ENCODE peak calls at places on chromosomes 3 and 15, in ten cellular contexts. W is breast epithelium, X is left ventricle myocardium inferior, B is K562, E is foreskin fibroblast, J is AG10803, Q is psoas muscle, O is prostate gland, N is colonic mucosa, L is PC-3. C is an unnamed sample.

GRCh38 chr3:194137314-194138097 is 1.6 kb downstream of the HES1 start:
- DNase-seq in B (peak; percentile 69), Q (peak; percentile 89), E (no peak), O (peak; percentile 62), L (peak; percentile 72), X (peak; percentile 63), N (peak; percentile 75), W (peak; percentile 58), J (peak; percentile 57), C (peak; percentile 61)

GRCh38 chr15:77420610-77421369 is at the start of gene HMG20A:
- DNase-seq in X (peak; percentile 51), Q (peak; percentile 81), B (peak; percentile 65), N (peak; percentile 79), O (peak; percentile 31), L (peak; percentile 70), W (peak; percentile 36), E (peak; percentile 69), J (peak; percentile 88), C (peak; percentile 96)

GRCh38 chr15:49645937-49646336 is 25.1 kb downstream of the DTWD1 start:
- DNase-seq in W (peak; percentile 30), O (peak; percentile 31), J (peak; percentile 74), N (peak; percentile 20), X (no peak), L (peak; percentile 52), Q (peak; percentile 42), B (no peak), E (peak; percentile 57), C (peak; percentile 77)

GRCh38 chr3:171378586-171378985 is 81.6 kb downstream of the TNIK start:
- DNase-seq in J (no peak), E (no peak), W (no peak), L (no peak), Q (no peak), X (no peak), B (no peak), N (no peak), O (no peak), C (no peak)

GRCh38 chr15:72614810-72615532 is 39.5 kb upstream of the GOLGA6B start:
- DNase-seq in L (no peak), N (no peak), O (no peak), J (no peak), B (no peak), X (no peak), E (no peak), W (no peak), Q (no peak), C (no peak)

GRCh38 chr3:58631742-58632141 is 34.8 kb downstream of the FAM3D start:
- DNase-seq in X (no peak), B (no peak), N (no peak), Q (no peak), O (no peak), L (no peak), W (no peak), E (no peak), J (no peak), C (no peak)

GRCh38 chr15:50275908-50276307 is 10.4 kb upstream of the HDC start:
- DNase-seq in N (no peak), L (no peak), W (no peak), X (no peak), O (no peak), J (no peak), E (no peak), B (no peak), Q (no peak), C (no peak)

GRCh38 chr3:170448530-170449110 is 30.0 kb downstream of the CLDN11 start:
- DNase-seq in W (peak; percentile 27), E (no peak), O (no peak), J (peak; percentile 41), X (no peak), N (no peak), L (no peak), Q (no peak), B (no peak), C (no peak)

GRCh38 chr3:66224220-66224619 is 3.4 kb downstream of the SLC25A26 start:
- DNase-seq in O (no peak), E (no peak), B (no peak), J (no peak), N (no peak), Q (no peak), W (no peak), X (no peak), L (no peak), C (no peak)

GRCh38 chr15:36365963-36366362 is 213.5 kb upstream of the CDIN1 start:
- DNase-seq in X (no peak), O (no peak), B (no peak), L (no peak), J (no peak), W (no peak), N (no peak), Q (no peak), E (no peak), C (no peak)

GRCh38 chr15:46091860-46092450 is 457.1 kb downstream of the SQOR start:
- DNase-seq in X (no peak), N (peak; percentile 54), O (peak; percentile 19), W (no peak), L (peak; percentile 67), J (peak; percentile 36), Q (no peak), B (peak; percentile 10), E (peak; percentile 34), C (peak; percentile 19)

GRCh38 chr3:112763258-112763657 is 83.4 kb downstream of the CD200R1L start:
- DNase-seq in E (no peak), Q (no peak), O (no peak), L (no peak), W (no peak), J (no peak), X (no peak), B (no peak), N (no peak), C (no peak)

GRCh38 chr3:28308196-28308595 is 40.3 kb upstream of the ZCWPW2 start:
- DNase-seq in X (no peak), W (no peak), B (no peak), N (no peak), E (no peak), L (no peak), J (no peak), Q (no peak), O (no peak), C (no peak)

GRCh38 chr15:96329403-96329981 is 1.0 kb upstream of the NR2F2 start:
- DNase-seq in B (no peak), L (peak; percentile 38), X (no peak), Q (no peak), O (no peak), E (no peak), N (peak; percentile 19), W (no peak), J (no peak), C (peak; percentile 65)

GRCh38 chr15:96326551-96327154 is 3.8 kb upstream of the NR2F2 start:
- DNase-seq in Q (peak; percentile 62), L (peak; percentile 65), B (peak; percentile 44), O (no peak), E (peak; percentile 53), N (peak; percentile 50), X (peak; percentile 45), W (peak; percentile 25), J (peak; percentile 75), C (peak; percentile 67)

GRCh38 chr15:96327155-96327741 is 3.3 kb upstream of the NR2F2 start:
- DNase-seq in L (peak; percentile 90), X (no peak), O (peak; percentile 64), W (peak; percentile 18), N (peak; percentile 51), Q (no peak), E (peak; percentile 79), J (peak; percentile 89), B (peak; percentile 55), C (peak; percentile 95)

GRCh38 chr15:96330064-96330449 is 443 bp upstream of the NR2F2 start:
- DNase-seq in E (peak; percentile 82), W (no peak), N (peak; percentile 69), O (no peak), J (peak; percentile 85), B (no peak), X (no peak), Q (no peak), L (peak; percentile 81), C (peak; percentile 87)

GRCh38 chr15:96328101-96328958 is 2.2 kb upstream of the NR2F2 start:
- DNase-seq in E (no peak), W (no peak), Q (no peak), O (no peak), N (no peak), L (peak; percentile 27), X (no peak), B (no peak), J (no peak), C (peak; percentile 38)
- H3K4me3 ChIP-seq in E (peak overlapping the region; percentile 94), W (peak overlapping the region; percentile 53), Q (peak overlapping the region; percentile 92), O (no peak overlapping the region), N (no peak overlapping the region), L (peak overlapping the region; percentile 85), X (peak overlapping the region; percentile 88), B (no peak overlapping the region), J (peak overlapping the region; percentile 23), C (peak overlapping the region; percentile 94)

DNA sequence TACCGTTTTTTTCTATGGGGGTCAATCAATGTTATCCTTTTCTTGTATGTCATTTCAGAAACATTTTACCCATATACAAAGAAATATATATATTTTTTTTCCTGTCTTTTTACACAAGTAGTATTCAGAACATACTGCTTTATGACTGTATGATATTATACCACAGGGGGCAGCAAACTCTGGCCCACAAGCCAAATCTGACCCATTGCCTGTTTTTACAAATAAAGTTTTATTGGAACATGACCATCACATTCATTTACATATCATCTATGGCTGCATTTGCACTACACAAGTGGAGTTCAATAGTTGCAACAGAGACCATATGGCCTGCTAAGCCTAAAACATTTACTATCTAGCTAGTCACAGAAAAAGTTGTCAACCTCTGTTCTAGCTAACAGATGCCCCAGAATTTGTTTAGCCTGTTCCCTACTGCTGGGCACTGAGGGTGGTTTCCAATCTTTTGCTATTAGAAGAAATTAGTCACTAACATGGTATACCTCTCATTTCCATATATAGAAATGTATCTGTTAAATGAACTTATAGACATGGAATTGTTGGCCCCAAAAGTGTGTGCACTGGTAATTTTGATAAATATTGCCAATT is 57.7 kb downstream of the BFSP2 start:
- DNase-seq in J (no peak), B (no peak), Q (no peak), X (no peak), N (no peak), O (no peak), E (no peak), W (no peak), L (peak; percentile 33), C (no peak)
- TF ChIP-seq CTCF in J (peak; percentile 6), B (peak; percentile 25), Q (no peak), X (no peak), N (peak; percentile 10), O (no peak), E (no peak), W (no peak), L (peak; percentile 54), C (peak; percentile 30)

DNA sequence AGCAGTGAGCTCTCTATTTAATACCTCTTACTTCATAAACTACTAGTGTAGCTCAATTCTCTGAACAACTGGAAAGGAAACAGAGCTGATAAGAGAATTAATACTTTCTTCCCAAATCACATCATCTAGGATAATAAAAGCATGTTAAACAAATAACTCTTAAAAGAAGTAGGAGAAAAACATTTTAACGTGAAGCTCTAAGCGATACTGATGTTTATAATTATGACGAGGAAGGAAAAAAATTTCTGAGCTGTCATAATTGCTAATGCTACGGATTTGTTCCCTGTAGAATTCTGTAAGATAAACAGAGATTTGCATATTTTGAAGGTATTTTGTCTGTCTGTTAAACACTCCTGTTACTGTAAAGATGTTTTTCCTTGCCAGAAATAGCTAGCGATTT is 358.2 kb downstream of the FOXP1 start:
- DNase-seq in N (no peak), L (no peak), B (no peak), W (no peak), J (no peak), X (no peak), E (no peak), O (no peak), Q (no peak), C (no peak)
- H3K4me3 ChIP-seq in N (no peak overlapping the region), L (no peak overlapping the region), B (no peak overlapping the region), W (no peak overlapping the region), J (no peak overlapping the region), X (peak overlapping the region; percentile 57), E (no peak overlapping the region), O (no peak overlapping the region), Q (no peak overlapping the region), C (no peak overlapping the region)

GRCh38 chr15:43440721-43441281 is 52.2 kb downstream of the TP53BP1 start:
- DNase-seq in W (peak; percentile 62), L (peak; percentile 94), J (peak; percentile 98), B (peak; percentile 49), N (peak; percentile 22), X (no peak), E (peak; percentile 93), O (peak; percentile 7), Q (no peak), C (peak; percentile 97)
- TF ChIP-seq CTCF in W (peak; percentile 54), L (peak; percentile 74), J (peak; percentile 61), B (peak; percentile 72), N (peak; percentile 18), X (peak; percentile 53), E (peak; percentile 40), O (no peak), Q (peak; percentile 51), C (peak; percentile 47)